ENCODE peak calls at places on chromosomes 12 and 14, in seven cellular contexts. One of them, this sample, is unnamed.
A peak's percentile ranks its signal among the peaks of the same experiment; 100 is the strongest.

GRCh38 chr14:23695220-23695999 is 59.2 kb downstream of the DHRS2 start:
- DNase-seq in epithelial cell of esophagus: no peak
- DNase-seq in GM12865: no peak
- DNase-seq in bronchial epithelial cell: no peak
- DNase-seq in astrocyte of the spinal cord: no peak
- DNase-seq in left ventricle myocardium inferior: peak; percentile 25
- DNase-seq in tibial nerve: peak; percentile 7
- DNase-seq in this sample: no peak

GRCh38 chr14:35532783-35533356 is 1.1 kb upstream of the INSM2 start:
- DNase-seq in epithelial cell of esophagus: no peak
- DNase-seq in GM12865: no peak
- DNase-seq in bronchial epithelial cell: peak; percentile 13
- DNase-seq in astrocyte of the spinal cord: no peak
- DNase-seq in left ventricle myocardium inferior: no peak
- DNase-seq in tibial nerve: no peak
- DNase-seq in this sample: no peak

GRCh38 chr12:103728323-103728722 is 112.7 kb downstream of the NT5DC3 start:
- DNase-seq in epithelial cell of esophagus: no peak
- DNase-seq in GM12865: no peak
- DNase-seq in bronchial epithelial cell: no peak
- DNase-seq in astrocyte of the spinal cord: peak; percentile 10
- DNase-seq in left ventricle myocardium inferior: no peak
- DNase-seq in tibial nerve: no peak
- DNase-seq in this sample: no peak

GRCh38 chr14:75657331-75657730 is 3.3 kb downstream of the ERG28 start:
- DNase-seq in epithelial cell of esophagus: no peak
- DNase-seq in GM12865: no peak
- DNase-seq in bronchial epithelial cell: no peak
- DNase-seq in astrocyte of the spinal cord: no peak
- DNase-seq in left ventricle myocardium inferior: no peak
- DNase-seq in tibial nerve: no peak
- DNase-seq in this sample: no peak

GRCh38 chr14:61575751-61576150 is 119.6 kb upstream of the HIF1A start:
- DNase-seq in epithelial cell of esophagus: no peak
- DNase-seq in GM12865: no peak
- DNase-seq in bronchial epithelial cell: no peak
- DNase-seq in astrocyte of the spinal cord: no peak
- DNase-seq in left ventricle myocardium inferior: no peak
- DNase-seq in tibial nerve: no peak
- DNase-seq in this sample: no peak

GRCh38 chr12:125403145-125403789 is 338.0 kb downstream of the AACS start:
- DNase-seq in epithelial cell of esophagus: peak; percentile 26
- DNase-seq in GM12865: peak; percentile 47
- DNase-seq in bronchial epithelial cell: peak; percentile 13
- DNase-seq in astrocyte of the spinal cord: peak; percentile 18
- DNase-seq in left ventricle myocardium inferior: no peak
- DNase-seq in tibial nerve: no peak
- DNase-seq in this sample: peak; percentile 2

GRCh38 chr12:130482448-130482847 is 144.8 kb downstream of the PIWIL1 start:
- DNase-seq in epithelial cell of esophagus: no peak
- DNase-seq in GM12865: no peak
- DNase-seq in bronchial epithelial cell: no peak
- DNase-seq in astrocyte of the spinal cord: no peak
- DNase-seq in left ventricle myocardium inferior: no peak
- DNase-seq in tibial nerve: no peak
- DNase-seq in this sample: no peak

GRCh38 chr12:80627773-80628172 is 79.7 kb upstream of the MYF6 start:
- DNase-seq in epithelial cell of esophagus: peak; percentile 38
- DNase-seq in GM12865: no peak
- DNase-seq in bronchial epithelial cell: peak; percentile 82
- DNase-seq in astrocyte of the spinal cord: peak; percentile 92
- DNase-seq in left ventricle myocardium inferior: no peak
- DNase-seq in tibial nerve: no peak
- DNase-seq in this sample: no peak

GRCh38 chr12:115261249-115261648 is 577.3 kb upstream of the TBX3 start:
- DNase-seq in epithelial cell of esophagus: no peak
- DNase-seq in GM12865: no peak
- DNase-seq in bronchial epithelial cell: no peak
- DNase-seq in astrocyte of the spinal cord: no peak
- DNase-seq in left ventricle myocardium inferior: no peak
- DNase-seq in tibial nerve: no peak
- DNase-seq in this sample: no peak

GRCh38 chr12:25959069-25959961 is 833 bp downstream of the RASSF8 start:
- DNase-seq in epithelial cell of esophagus: peak; percentile 76
- DNase-seq in GM12865: peak; percentile 9
- DNase-seq in bronchial epithelial cell: peak; percentile 65
- DNase-seq in astrocyte of the spinal cord: peak; percentile 86
- DNase-seq in left ventricle myocardium inferior: peak; percentile 45
- DNase-seq in tibial nerve: peak; percentile 60
- DNase-seq in this sample: no peak

GRCh38 chr14:104876251-104876699 is 11.2 kb downstream of the CEP170B start:
- DNase-seq in epithelial cell of esophagus: peak; percentile 71
- DNase-seq in GM12865: peak; percentile 53
- DNase-seq in bronchial epithelial cell: no peak
- DNase-seq in astrocyte of the spinal cord: no peak
- DNase-seq in left ventricle myocardium inferior: no peak
- DNase-seq in tibial nerve: no peak
- DNase-seq in this sample: no peak

GRCh38 chr12:71873821-71874220 is 34.3 kb downstream of the TBC1D15 start:
- DNase-seq in epithelial cell of esophagus: no peak
- DNase-seq in GM12865: no peak
- DNase-seq in bronchial epithelial cell: no peak
- DNase-seq in astrocyte of the spinal cord: no peak
- DNase-seq in left ventricle myocardium inferior: no peak
- DNase-seq in tibial nerve: no peak
- DNase-seq in this sample: no peak

GRCh38 chr12:81077686-81078441 is at the start of gene ACSS3:
- DNase-seq in epithelial cell of esophagus: peak; percentile 5
- DNase-seq in GM12865: no peak
- DNase-seq in bronchial epithelial cell: peak; percentile 4
- DNase-seq in astrocyte of the spinal cord: peak; percentile 28
- DNase-seq in left ventricle myocardium inferior: peak; percentile 75
- DNase-seq in tibial nerve: peak; percentile 56
- DNase-seq in this sample: no peak

GRCh38 chr12:20527396-20528154 is 159.2 kb downstream of the PDE3A start:
- DNase-seq in epithelial cell of esophagus: no peak
- DNase-seq in GM12865: no peak
- DNase-seq in bronchial epithelial cell: no peak
- DNase-seq in astrocyte of the spinal cord: peak; percentile 92
- DNase-seq in left ventricle myocardium inferior: no peak
- DNase-seq in tibial nerve: no peak
- DNase-seq in this sample: no peak

GRCh38 chr14:97273540-97273939 is 476.4 kb downstream of the VRK1 start:
- DNase-seq in epithelial cell of esophagus: no peak
- DNase-seq in GM12865: no peak
- DNase-seq in bronchial epithelial cell: no peak
- DNase-seq in astrocyte of the spinal cord: no peak
- DNase-seq in left ventricle myocardium inferior: no peak
- DNase-seq in tibial nerve: no peak
- DNase-seq in this sample: no peak

GRCh38 chr12:26238341-26239126 is 43.2 kb downstream of the SSPN start:
- DNase-seq in epithelial cell of esophagus: no peak
- DNase-seq in GM12865: no peak
- DNase-seq in bronchial epithelial cell: no peak
- DNase-seq in astrocyte of the spinal cord: peak; percentile 18
- DNase-seq in left ventricle myocardium inferior: peak; percentile 28
- DNase-seq in tibial nerve: peak; percentile 41
- DNase-seq in this sample: no peak

GRCh38 chr14:51396222-51396815 is 156.3 kb downstream of the TMX1 start:
- DNase-seq in epithelial cell of esophagus: peak; percentile 92
- DNase-seq in GM12865: no peak
- DNase-seq in bronchial epithelial cell: peak; percentile 97
- DNase-seq in astrocyte of the spinal cord: peak; percentile 96
- DNase-seq in left ventricle myocardium inferior: no peak
- DNase-seq in tibial nerve: peak; percentile 44
- DNase-seq in this sample: peak; percentile 94

GRCh38 chr14:78836777-78837176 is 666.6 kb downstream of the NRXN3 start:
- DNase-seq in epithelial cell of esophagus: peak; percentile 79
- DNase-seq in GM12865: peak; percentile 75
- DNase-seq in bronchial epithelial cell: peak; percentile 72
- DNase-seq in astrocyte of the spinal cord: peak; percentile 64
- DNase-seq in left ventricle myocardium inferior: no peak
- DNase-seq in tibial nerve: peak; percentile 21
- DNase-seq in this sample: peak; percentile 21

GRCh38 chr12:47741340-47741703 is 16.0 kb upstream of the ENDOU start:
- DNase-seq in epithelial cell of esophagus: no peak
- DNase-seq in GM12865: peak; percentile 75
- DNase-seq in bronchial epithelial cell: no peak
- DNase-seq in astrocyte of the spinal cord: peak; percentile 38
- DNase-seq in left ventricle myocardium inferior: peak; percentile 88
- DNase-seq in tibial nerve: peak; percentile 76
- DNase-seq in this sample: no peak

GRCh38 chr12:94618995-94619695 is 31.2 kb downstream of the TMCC3 start:
- DNase-seq in epithelial cell of esophagus: peak; percentile 99
- DNase-seq in GM12865: no peak
- DNase-seq in bronchial epithelial cell: peak; percentile 100
- DNase-seq in astrocyte of the spinal cord: peak; percentile 71
- DNase-seq in left ventricle myocardium inferior: no peak
- DNase-seq in tibial nerve: no peak
- DNase-seq in this sample: peak; percentile 71

GRCh38 chr14:65281991-65282908 is 130.3 kb upstream of the FUT8 start:
- DNase-seq in epithelial cell of esophagus: no peak
- DNase-seq in GM12865: peak; percentile 58
- DNase-seq in bronchial epithelial cell: no peak
- DNase-seq in astrocyte of the spinal cord: peak; percentile 75
- DNase-seq in left ventricle myocardium inferior: no peak
- DNase-seq in tibial nerve: no peak
- DNase-seq in this sample: no peak

DNA sequence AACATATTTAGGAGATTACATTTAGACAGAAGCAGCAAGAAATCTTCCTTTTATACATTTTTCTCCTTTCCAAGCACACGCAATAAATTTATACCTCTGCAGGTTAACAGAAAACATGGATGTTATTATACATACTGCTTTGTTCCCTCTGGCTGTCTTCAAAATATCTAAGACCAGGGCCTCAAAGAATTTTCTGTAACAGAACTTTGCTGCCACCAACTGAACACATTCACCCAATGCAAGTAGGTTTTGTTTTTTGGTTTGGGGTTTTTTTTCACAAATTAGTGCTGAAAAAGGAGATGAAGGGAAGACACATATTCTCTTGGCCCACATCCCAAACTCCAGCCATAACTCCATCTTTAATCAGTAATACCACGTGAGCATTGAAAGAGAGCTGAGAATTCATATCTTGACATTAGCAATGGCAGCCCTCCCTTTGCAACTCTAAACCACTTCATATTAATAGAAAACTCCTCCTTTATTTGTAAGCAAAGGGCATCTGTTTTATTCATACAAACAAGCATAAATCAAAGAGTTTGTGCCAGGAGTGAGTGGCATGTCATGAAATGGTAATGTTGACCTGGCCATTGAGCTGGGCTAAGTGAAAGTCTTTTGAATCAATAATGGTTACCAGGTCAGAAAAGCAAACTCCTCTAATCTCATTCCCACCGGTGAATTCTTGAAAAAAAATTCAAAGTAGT is 150.8 kb upstream of the FSCB start:
- DNase-seq in epithelial cell of esophagus: peak; percentile 5
- DNase-seq in GM12865: no peak
- DNase-seq in bronchial epithelial cell: peak; percentile 4
- DNase-seq in astrocyte of the spinal cord: peak; percentile 1
- DNase-seq in left ventricle myocardium inferior: no peak
- DNase-seq in tibial nerve: no peak
- DNase-seq in this sample: no peak
- TF ChIP-seq CTCF in epithelial cell of esophagus: peak; percentile 17
- TF ChIP-seq CTCF in GM12865: no peak
- TF ChIP-seq CTCF in bronchial epithelial cell: peak; percentile 13
- TF ChIP-seq CTCF in astrocyte of the spinal cord: no peak
- TF ChIP-seq CTCF in left ventricle myocardium inferior: peak; percentile 37
- TF ChIP-seq CTCF in tibial nerve: peak; percentile 43
- TF ChIP-seq CTCF in this sample: no peak

GRCh38 chr12:597926-598568 is 65.2 kb downstream of the NINJ2 start:
- DNase-seq in epithelial cell of esophagus: peak; percentile 88
- DNase-seq in GM12865: no peak
- DNase-seq in bronchial epithelial cell: peak; percentile 94
- DNase-seq in astrocyte of the spinal cord: no peak
- DNase-seq in left ventricle myocardium inferior: no peak
- DNase-seq in tibial nerve: no peak
- DNase-seq in this sample: no peak
- H3K4me3 ChIP-seq in epithelial cell of esophagus: no peak overlapping the region
- H3K4me3 ChIP-seq in GM12865: no peak overlapping the region
- H3K4me3 ChIP-seq in bronchial epithelial cell: no peak overlapping the region
- H3K4me3 ChIP-seq in astrocyte of the spinal cord: no peak overlapping the region
- H3K4me3 ChIP-seq in left ventricle myocardium inferior: no peak overlapping the region
- H3K4me3 ChIP-seq in tibial nerve: no peak overlapping the region
- H3K4me3 ChIP-seq in this sample: no peak overlapping the region

GRCh38 chr14:87748558-87748957 is 244.4 kb downstream of the GALC start:
- DNase-seq in epithelial cell of esophagus: no peak
- DNase-seq in GM12865: no peak
- DNase-seq in bronchial epithelial cell: no peak
- DNase-seq in astrocyte of the spinal cord: no peak
- DNase-seq in left ventricle myocardium inferior: no peak
- DNase-seq in tibial nerve: no peak
- DNase-seq in this sample: no peak

GRCh38 chr14:87745507-87746118 is 247.4 kb downstream of the GALC start:
- DNase-seq in epithelial cell of esophagus: peak; percentile 68
- DNase-seq in GM12865: peak; percentile 35
- DNase-seq in bronchial epithelial cell: peak; percentile 40
- DNase-seq in astrocyte of the spinal cord: peak; percentile 2
- DNase-seq in left ventricle myocardium inferior: no peak
- DNase-seq in tibial nerve: no peak
- DNase-seq in this sample: peak; percentile 30
- TF ChIP-seq CTCF in epithelial cell of esophagus: peak; percentile 78
- TF ChIP-seq CTCF in GM12865: peak; percentile 78
- TF ChIP-seq CTCF in bronchial epithelial cell: peak; percentile 69
- TF ChIP-seq CTCF in astrocyte of the spinal cord: peak; percentile 62
- TF ChIP-seq CTCF in left ventricle myocardium inferior: peak; percentile 64
- TF ChIP-seq CTCF in tibial nerve: peak; percentile 22
- TF ChIP-seq CTCF in this sample: peak; percentile 88

DNA sequence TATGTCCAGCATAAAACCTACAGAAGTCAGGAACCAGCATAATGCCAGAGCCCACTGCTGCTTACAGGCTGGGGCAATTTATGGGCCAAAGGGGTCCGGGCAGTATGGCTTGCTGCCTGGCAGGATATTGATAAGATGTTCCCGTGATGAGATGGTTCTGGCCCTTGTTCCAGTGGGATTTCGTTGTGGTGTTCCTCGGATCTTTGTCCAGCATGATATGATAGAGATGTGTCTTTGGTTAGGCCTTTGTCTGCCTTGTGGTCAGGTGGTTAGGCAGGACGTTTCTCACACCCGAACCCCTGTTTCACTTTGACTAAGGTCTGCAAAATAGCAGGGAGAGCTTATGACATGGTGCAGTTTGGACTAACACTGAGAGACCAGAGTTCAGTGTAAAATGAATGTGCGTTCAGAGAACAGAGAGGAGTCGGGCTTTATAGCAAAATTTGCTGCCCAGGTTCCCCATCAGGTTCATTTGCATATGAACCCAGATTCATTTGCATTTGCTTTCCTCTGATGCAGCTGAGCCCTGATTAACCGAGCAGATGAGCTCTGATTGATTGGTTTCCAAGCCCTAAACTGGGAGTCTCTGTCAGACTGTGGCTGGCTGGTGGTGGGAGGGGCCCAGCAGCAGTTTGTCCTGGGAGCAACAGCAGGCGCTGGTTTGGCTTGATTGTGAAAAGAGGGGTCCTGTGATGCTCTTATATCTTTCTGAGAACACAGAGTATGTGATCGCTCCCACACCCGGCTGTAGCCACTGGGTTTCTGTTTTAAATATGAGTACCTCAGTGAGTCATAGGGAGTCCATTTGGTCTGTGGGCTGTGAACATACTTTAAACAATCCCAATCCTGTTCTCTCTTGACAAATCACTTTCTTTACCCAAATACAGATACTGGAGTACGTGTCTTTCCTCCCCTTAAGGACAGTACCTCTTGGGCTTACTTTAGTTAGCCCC is 156.3 kb upstream of the PZP start:
- DNase-seq in epithelial cell of esophagus: peak; percentile 90
- DNase-seq in GM12865: peak; percentile 97
- DNase-seq in bronchial epithelial cell: peak; percentile 92
- DNase-seq in astrocyte of the spinal cord: peak; percentile 87
- DNase-seq in left ventricle myocardium inferior: no peak
- DNase-seq in tibial nerve: no peak
- DNase-seq in this sample: no peak
- H3K4me3 ChIP-seq in epithelial cell of esophagus: no peak overlapping the region
- H3K4me3 ChIP-seq in GM12865: peak overlapping the region; percentile 25
- H3K4me3 ChIP-seq in bronchial epithelial cell: no peak overlapping the region
- H3K4me3 ChIP-seq in astrocyte of the spinal cord: no peak overlapping the region
- H3K4me3 ChIP-seq in left ventricle myocardium inferior: no peak overlapping the region
- H3K4me3 ChIP-seq in tibial nerve: no peak overlapping the region
- H3K4me3 ChIP-seq in this sample: no peak overlapping the region

This sample was measured in HFF-Myc.